ENCODE peak calls at places on chromosome 11, in four cellular contexts. Z is left lung, U is natural killer cell, G is AG20443. Q is an unnamed sample.

GRCh38 chr11:44823006-44823405 is 96.2 kb downstream of the TSPAN18 start:
- DNase-seq in Z (no peak), U (no peak), G (no peak), Q (no peak)

GRCh38 chr11:35951659-35952058 is 7.8 kb downstream of the LDLRAD3 start:
- DNase-seq in Z (no peak), U (no peak), G (no peak), Q (no peak)

GRCh38 chr11:33779849-33780528 is 5.7 kb upstream of the FBXO3 start:
- DNase-seq in Z (no peak), U (no peak), G (peak), Q (no peak)

GRCh38 chr11:90895850-90896249 is 673.0 kb upstream of the CHORDC1 start:
- DNase-seq in Z (no peak), U (no peak), G (no peak), Q (no peak)

GRCh38 chr11:59183768-59184167 is 11.8 kb downstream of the DTX4 start:
- DNase-seq in Z (no peak), U (no peak), G (no peak), Q (no peak)

GRCh38 chr11:58625826-58626460 is 3.5 kb downstream of the CNTF start:
- DNase-seq in Z (no peak), U (no peak), G (no peak), Q (no peak)

GRCh38 chr11:82889133-82890001 is 10.9 kb downstream of the PRCP start:
- DNase-seq in Z (peak), U (no peak), G (no peak), Q (peak)

GRCh38 chr11:18012314-18012905 is 437 bp downstream of the SERGEF start:
- DNase-seq in Z (peak), U (peak), G (peak), Q (peak)

GRCh38 chr11:46277623-46278386 is at the start of gene CREB3L1:
- DNase-seq in Z (peak), U (no peak), G (no peak), Q (peak)

GRCh38 chr11:91798240-91798639 is 426.4 kb upstream of the FAT3 start:
- DNase-seq in Z (no peak), U (no peak), G (no peak), Q (no peak)

GRCh38 chr11:65663634-65664200 is 1.0 kb upstream of the RELA start:
- DNase-seq in Z (peak), U (no peak), G (peak), Q (peak)

GRCh38 chr11:76768091-76769047 is 14.8 kb upstream of the TSKU start:
- DNase-seq in Z (peak), U (no peak), G (no peak), Q (peak)

GRCh38 chr11:105790841-105791240 is 181.0 kb downstream of the GRIA4 start:
- DNase-seq in Z (no peak), U (no peak), G (no peak), Q (no peak)

GRCh38 chr11:129768356-129768755 is 47.3 kb upstream of the TMEM45B start:
- DNase-seq in Z (no peak), U (no peak), G (no peak), Q (no peak)

GRCh38 chr11:14075118-14075601 is 112.6 kb downstream of the SPON1 start:
- DNase-seq in Z (no peak), U (no peak), G (peak), Q (no peak)

GRCh38 chr11:71084306-71085012 is 167.9 kb downstream of the SHANK2 start:
- DNase-seq in Z (no peak), U (no peak), G (no peak), Q (no peak)

GRCh38 chr11:68206211-68206610 is 6.9 kb downstream of the KMT5B start:
- DNase-seq in Z (no peak), U (no peak), G (peak), Q (no peak)

GRCh38 chr11:116852261-116853125 is 15.1 kb upstream of the APOA1 start:
- DNase-seq in Z (no peak), U (no peak), G (peak), Q (no peak)

GRCh38 chr11:65546217-65546958 is 11.8 kb downstream of the LTBP3 start:
- DNase-seq in Z (peak), U (peak), G (no peak), Q (peak)

GRCh38 chr11:32385998-32386397 is 49.3 kb downstream of the WT1 start:
- DNase-seq in Z (no peak), U (no peak), G (peak), Q (no peak)

GRCh38 chr11:116225236-116225635 is 547.6 kb downstream of the BUD13 start:
- DNase-seq in Z (no peak), U (no peak), G (no peak), Q (no peak)

GRCh38 chr11:117818036-117818858 is 6.3 kb downstream of the FXYD2 start:
- DNase-seq in Z (no peak), U (no peak), G (no peak), Q (peak)

GRCh38 chr11:2830030-2830812 is 55.4 kb downstream of the CDKN1C start:
- DNase-seq in Z (no peak), U (no peak), G (no peak), Q (peak)

GRCh38 chr11:116823031-116823843 is at the start of gene APOA4:
- DNase-seq in Z (no peak), U (no peak), G (no peak), Q (no peak)

GRCh38 chr11:125974284-125974683 is 28.4 kb downstream of the VSIG10L2 start:
- DNase-seq in Z (no peak), U (no peak), G (no peak), Q (no peak)

GRCh38 chr11:72069787-72070251 is 10.5 kb downstream of the NUMA1 start:
- DNase-seq in Z (peak), U (peak), G (peak), Q (peak)